ENCODE peak calls at places on chromosome 15, in six cellular contexts. H, Y, D, L, M and T are unnamed samples.

GRCh38 chr15:95327661-95328060 is 1002.8 kb upstream of the NR2F2 start:
- DNase-seq in H (no peak), L (no peak), Y (no peak), M (no peak), D (peak), T (no peak)

GRCh38 chr15:73621286-73621826 is 11.8 kb downstream of the NPTN start:
- DNase-seq in H (no peak), Y (no peak), D (no peak), M (no peak), L (no peak), T (no peak)

GRCh38 chr15:74889390-74889881 is 406 bp upstream of the MPI start:
- DNase-seq in H (no peak), M (no peak), L (peak), D (peak), Y (peak), T (peak)

GRCh38 chr15:100726426-100727190 is 124.2 kb downstream of the ASB7 start:
- DNase-seq in H (no peak), L (no peak), M (peak), Y (no peak), D (peak), T (no peak)

GRCh38 chr15:77702211-77702957 is 69.7 kb upstream of the LINGO1 start:
- DNase-seq in M (peak), D (peak), L (peak), H (no peak), Y (no peak), T (peak)

GRCh38 chr15:90379263-90379662 is 8.8 kb upstream of the IQGAP1 start:
- DNase-seq in H (no peak), Y (no peak), D (no peak), L (no peak), M (no peak), T (no peak)

GRCh38 chr15:33045066-33045810 is 149.3 kb downstream of the FMN1 start:
- DNase-seq in H (no peak), Y (no peak), L (no peak), M (no peak), D (no peak), T (no peak)

GRCh38 chr15:41814534-41814933 is 13.4 kb upstream of the JMJD7 start:
- DNase-seq in L (no peak), D (no peak), H (no peak), M (no peak), Y (no peak), T (no peak)

GRCh38 chr15:75425966-75426500 is 25.5 kb downstream of the SIN3A start:
- DNase-seq in Y (no peak), M (no peak), L (no peak), D (no peak), H (no peak), T (no peak)

GRCh38 chr15:78313383-78313782 is 14.0 kb upstream of the SKIC8 start:
- DNase-seq in H (no peak), D (no peak), Y (no peak), L (no peak), M (no peak), T (no peak)

GRCh38 chr15:57516327-57517026 is 75.2 kb upstream of the MYZAP start:
- DNase-seq in Y (no peak), D (no peak), M (no peak), H (no peak), L (no peak), T (no peak)

GRCh38 chr15:58355965-58356358 is 75.8 kb upstream of the LIPC start:
- DNase-seq in Y (no peak), M (no peak), H (no peak), D (no peak), L (no peak), T (no peak)

GRCh38 chr15:44157679-44158078 is 37.4 kb downstream of the FRMD5 start:
- DNase-seq in Y (no peak), D (peak), M (no peak), H (no peak), L (no peak), T (no peak)

GRCh38 chr15:68415501-68416157 is 16.3 kb downstream of the ITGA11 start:
- DNase-seq in L (no peak), M (peak), D (no peak), Y (peak), H (no peak), T (no peak)

GRCh38 chr15:80605591-80606150 is 89.4 kb upstream of the ABHD17C start:
- DNase-seq in L (no peak), M (no peak), H (no peak), Y (peak), D (no peak), T (no peak)

GRCh38 chr15:27660676-27661075 is 438.4 kb downstream of the OCA2 start:
- DNase-seq in L (no peak), M (no peak), D (no peak), Y (no peak), H (no peak), T (no peak)

GRCh38 chr15:70152070-70152480 is 54.4 kb upstream of the TLE3 start:
- DNase-seq in L (no peak), H (no peak), M (no peak), D (no peak), Y (no peak), T (peak)

GRCh38 chr15:68114356-68114755 is 60.2 kb downstream of the PIAS1 start:
- DNase-seq in D (peak), H (no peak), L (no peak), M (no peak), Y (no peak), T (no peak)

GRCh38 chr15:27851811-27852210 is 247.3 kb downstream of the OCA2 start:
- DNase-seq in L (no peak), M (no peak), H (no peak), Y (no peak), D (no peak), T (no peak)

GRCh38 chr15:71575474-71576045 is 234.8 kb upstream of the NR2E3 start:
- DNase-seq in M (no peak), Y (no peak), D (peak), H (no peak), L (no peak), T (no peak)

GRCh38 chr15:48564690-48565089 is 80.8 kb downstream of the FBN1 start:
- DNase-seq in H (no peak), M (no peak), Y (no peak), D (no peak), L (no peak), T (no peak)

GRCh38 chr15:25183581-25184330 is 229.0 kb downstream of the SNRPN start:
- DNase-seq in Y (no peak), H (no peak), L (no peak), D (no peak), M (no peak), T (no peak)

GRCh38 chr15:58666957-58667356 is 82.5 kb downstream of the ADAM10 start:
- DNase-seq in M (no peak), H (no peak), D (peak), L (no peak), Y (no peak), T (no peak)

GRCh38 chr15:78540955-78541743 is 905 bp downstream of the PSMA4 start:
- DNase-seq in Y (no peak), M (no peak), D (peak), H (no peak), L (no peak), T (no peak)

GRCh38 chr15:37682304-37682703 is 252.1 kb upstream of the TMCO5A start:
- DNase-seq in Y (no peak), D (peak), M (no peak), L (no peak), H (no peak), T (no peak)
- TF ChIP-seq CTCF in Y (no peak), D (peak), M (no peak), L (no peak), H (no peak), T (no peak)

DNA sequence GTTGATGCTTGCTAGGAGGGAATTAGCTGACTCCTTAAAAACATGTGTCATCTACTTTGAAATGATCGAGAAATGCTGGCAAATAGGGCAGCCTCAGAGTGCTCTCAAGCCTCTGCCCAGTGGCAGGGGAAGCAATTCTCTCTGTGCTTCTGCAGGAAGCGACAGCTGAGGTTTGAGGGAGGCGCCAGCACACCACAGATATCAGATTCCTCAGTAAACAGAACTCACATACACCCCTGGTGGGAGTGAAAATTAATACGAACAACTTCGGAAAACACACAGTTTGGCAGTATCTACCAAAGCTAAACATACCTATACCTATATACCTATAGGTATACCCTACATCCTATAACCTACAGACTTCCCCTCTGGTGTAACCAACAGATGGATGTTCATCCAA is 61.3 kb downstream of the NSMCE3 start:
- DNase-seq in D (no peak), M (no peak), H (no peak), L (no peak), Y (no peak), T (no peak)
- TF ChIP-seq CTCF in D (no peak), M (no peak), H (no peak), L (no peak), Y (no peak), T (no peak)

GRCh38 chr15:52804526-52805081 is 14.5 kb upstream of the ONECUT1 start:
- DNase-seq in L (peak), D (no peak), H (no peak), Y (no peak), M (no peak), T (peak)

GRCh38 chr15:52806284-52806655 is 16.1 kb upstream of the ONECUT1 start:
- DNase-seq in M (no peak), D (no peak), H (no peak), Y (no peak), L (no peak), T (no peak)

GRCh38 chr15:52803543-52804306 is 13.6 kb upstream of the ONECUT1 start:
- DNase-seq in D (no peak), Y (no peak), M (no peak), L (peak), H (no peak), T (peak)

GRCh38 chr15:52808441-52808840 is 18.3 kb upstream of the ONECUT1 start:
- DNase-seq in D (no peak), L (no peak), Y (no peak), H (no peak), M (no peak), T (no peak)

DNA sequence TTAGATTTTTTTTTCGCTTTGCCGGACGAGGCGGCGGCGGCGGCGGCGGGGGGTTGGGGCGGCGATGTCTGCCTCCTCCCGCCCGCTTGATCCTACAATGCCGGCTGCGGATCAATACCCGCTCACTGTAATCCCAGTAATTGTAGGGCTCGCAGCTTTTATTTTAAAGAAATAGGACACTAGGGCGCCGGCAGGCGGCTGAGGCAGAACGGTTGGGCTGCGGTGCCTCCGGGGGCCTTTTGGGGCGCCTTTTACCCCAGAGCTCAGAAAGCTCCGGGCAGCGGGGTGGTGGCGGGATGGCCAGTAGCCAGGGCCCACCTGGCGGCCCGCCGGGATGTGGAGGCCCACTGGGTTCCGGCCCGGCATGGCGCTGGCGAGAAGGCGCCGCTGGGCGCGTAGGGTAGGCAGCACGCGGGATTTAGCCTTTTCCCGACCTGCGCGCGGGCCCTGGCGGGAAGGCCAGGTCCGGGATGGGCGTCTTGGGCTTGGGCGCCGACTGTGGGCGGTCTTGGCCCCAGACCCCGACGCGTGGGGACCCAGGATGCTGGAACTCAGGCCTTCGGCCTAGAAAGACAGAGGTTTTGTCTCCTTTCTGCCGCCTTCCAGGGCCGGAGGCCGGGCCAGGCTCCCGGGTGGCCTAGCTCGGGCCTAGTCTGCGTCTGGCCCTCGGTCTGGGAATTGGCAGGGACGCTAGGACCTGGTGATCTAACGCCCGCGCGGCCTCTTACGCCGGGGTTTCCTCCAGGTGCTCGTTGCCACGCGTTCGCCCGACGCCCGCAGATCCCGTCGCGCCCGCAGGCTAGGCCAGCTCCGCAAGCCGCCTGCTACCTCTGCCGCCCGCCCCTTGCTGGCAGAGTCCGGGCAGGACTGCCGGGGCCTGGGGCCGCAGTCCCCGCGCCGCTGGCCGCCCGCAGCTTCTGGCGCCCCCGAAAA is 15.5 kb upstream of the ONECUT1 start:
- DNase-seq in M (no peak), H (no peak), Y (no peak), D (no peak), L (peak), T (peak)
- TF ChIP-seq CTCF in M (no peak), H (no peak), Y (no peak), D (peak), L (no peak), T (no peak)

GRCh38 chr15:46091860-46092450 is 457.1 kb downstream of the SQOR start:
- DNase-seq in L (peak), D (peak), H (no peak), M (peak), Y (no peak), T (no peak)
- TF ChIP-seq CTCF in L (peak), D (peak), H (no peak), M (peak), Y (peak), T (peak)

GRCh38 chr15:31489281-31489680 is 162.6 kb downstream of the KLF13 start:
- DNase-seq in D (no peak), L (no peak), H (no peak), Y (peak), M (no peak), T (no peak)

GRCh38 chr15:31486906-31487695 is 160.5 kb downstream of the KLF13 start:
- DNase-seq in H (no peak), L (no peak), D (no peak), Y (peak), M (peak), T (no peak)

GRCh38 chr15:31488437-31489204 is 162.0 kb downstream of the KLF13 start:
- DNase-seq in M (peak), Y (peak), H (peak), L (peak), D (peak), T (peak)

GRCh38 chr15:31486506-31486905 is 159.9 kb downstream of the KLF13 start:
- DNase-seq in L (no peak), D (no peak), Y (peak), H (no peak), M (no peak), T (no peak)

GRCh38 chr15:31487811-31488436 is 161.3 kb downstream of the KLF13 start:
- DNase-seq in M (peak), H (no peak), D (peak), Y (peak), L (no peak), T (no peak)
- TF ChIP-seq CTCF in M (peak), H (no peak), D (peak), Y (no peak), L (no peak), T (no peak)